ENCODE peak calls at places on chromosomes 4 and X, in nine cellular contexts. K is nephron progenitor cell, B is epithelial cell of esophagus, D is heart right ventricle, S is K562, Z is pancreas, F is IMR-90, X is coronary artery, A is lower leg skin. L is an unnamed sample.

GRCh38 chr4:15756361-15756861 is 21.7 kb upstream of the CD38 start:
- DNase-seq in K (no peak), B (peak), D (no peak), S (peak), Z (no peak), F (peak), X (no peak), A (no peak), L (no peak)

GRCh38 chr4:94680131-94680862 is 77.5 kb upstream of the BMPR1B start:
- DNase-seq in K (no peak), B (no peak), D (no peak), S (no peak), Z (no peak), F (no peak), X (no peak), A (no peak), L (no peak)

GRCh38 chr4:156294577-156294976 is 340.9 kb upstream of the CTSO start:
- DNase-seq in K (no peak), B (peak), D (no peak), S (no peak), Z (no peak), F (peak), X (no peak), A (no peak), L (no peak)

GRCh38 chr4:118351851-118352827 is 664 bp downstream of the PRSS12 start:
- DNase-seq in K (peak), B (peak), D (no peak), S (no peak), Z (peak), F (peak), X (no peak), A (peak), L (no peak)

GRCh38 chrX:22742174-22742573 is 257.6 kb upstream of the DDX53 start:
- DNase-seq in K (no peak), B (peak), D (no peak), S (no peak), Z (no peak), F (peak), X (no peak), A (no peak), L (no peak)

GRCh38 chrX:111837226-111837625 is 38.8 kb upstream of the TRPC5OS start:
- DNase-seq in K (no peak), B (no peak), D (no peak), S (no peak), Z (no peak), F (no peak), X (no peak), A (no peak), L (no peak)

GRCh38 chr4:81492596-81492995 is 20.9 kb upstream of the RASGEF1B start:
- DNase-seq in K (no peak), B (peak), D (no peak), S (no peak), Z (no peak), F (no peak), X (no peak), A (no peak), L (no peak)

GRCh38 chrX:17933856-17934255 is 72.8 kb upstream of the RAI2 start:
- DNase-seq in K (no peak), B (peak), D (no peak), S (no peak), Z (no peak), F (no peak), X (no peak), A (no peak), L (no peak)

GRCh38 chrX:97968376-97969104 is 1084.8 kb downstream of the RPA4 start:
- DNase-seq in K (no peak), B (no peak), D (no peak), S (no peak), Z (no peak), F (no peak), X (no peak), A (no peak), L (no peak)

GRCh38 chr4:144399927-144400326 is 246.0 kb upstream of the HHIP start:
- DNase-seq in K (no peak), B (peak), D (no peak), S (no peak), Z (no peak), F (peak), X (no peak), A (no peak), L (no peak)

GRCh38 chr4:130029442-130029841 is 933.5 kb downstream of the C4orf33 start:
- DNase-seq in K (no peak), B (no peak), D (no peak), S (no peak), Z (no peak), F (no peak), X (no peak), A (no peak), L (no peak)

GRCh38 chr4:147311956-147312355 is 168.9 kb upstream of the EDNRA start:
- DNase-seq in K (no peak), B (no peak), D (no peak), S (no peak), Z (no peak), F (no peak), X (no peak), A (no peak), L (no peak)

GRCh38 chrX:140815868-140816267 is 106.3 kb downstream of the LINC00632 start:
- DNase-seq in K (no peak), B (peak), D (no peak), S (no peak), Z (no peak), F (peak), X (no peak), A (no peak), L (no peak)

GRCh38 chr4:61380865-61381264 is 180.7 kb downstream of the ADGRL3 start:
- DNase-seq in K (no peak), B (no peak), D (no peak), S (no peak), Z (no peak), F (no peak), X (no peak), A (no peak), L (no peak)

GRCh38 chrX:79081895-79082512 is 62.5 kb upstream of the GPR174 start:
- DNase-seq in K (peak), B (peak), D (no peak), S (peak), Z (no peak), F (peak), X (no peak), A (no peak), L (no peak)

GRCh38 chr4:153204247-153205027 is at the start of gene TRIM2:
- DNase-seq in K (peak), B (peak), D (peak), S (peak), Z (peak), F (peak), X (no peak), A (peak), L (no peak)

GRCh38 chrX:39983715-39984114 is 114.0 kb downstream of the BCOR start:
- DNase-seq in K (no peak), B (peak), D (no peak), S (no peak), Z (no peak), F (peak), X (no peak), A (no peak), L (no peak)

GRCh38 chr4:67714955-67715354 is 14.0 kb upstream of the UBA6 start:
- DNase-seq in K (no peak), B (no peak), D (no peak), S (peak), Z (no peak), F (no peak), X (no peak), A (no peak), L (no peak)
- TF ChIP-seq CTCF in K (no peak), B (no peak), D (no peak), S (peak), Z (no peak), F (no peak), X (no peak), A (no peak), L (no peak)

DNA sequence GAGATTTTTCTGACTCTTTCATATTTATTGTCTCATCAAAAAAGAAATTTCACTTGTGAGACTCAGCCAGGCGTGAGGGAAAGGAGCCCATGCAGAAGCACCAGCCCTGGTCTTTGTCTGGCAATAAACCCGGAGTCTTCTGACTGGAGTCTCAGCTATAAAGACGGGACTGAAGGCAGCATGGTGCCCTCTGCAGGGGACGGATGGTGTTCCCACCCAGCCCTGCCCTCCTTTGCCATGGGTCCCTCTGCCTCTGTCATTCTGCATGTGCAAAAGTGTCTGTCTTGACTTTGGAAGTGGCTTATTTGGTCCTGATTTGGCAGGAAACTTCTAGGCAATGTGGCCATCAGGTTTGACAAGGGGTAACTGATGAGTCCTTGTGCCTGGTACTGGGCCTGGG is 14.3 kb downstream of the ZNF185 start:
- DNase-seq in K (no peak), B (no peak), D (no peak), S (peak), Z (no peak), F (no peak), X (no peak), A (no peak), L (no peak)
- TF ChIP-seq CTCF in K (no peak), B (no peak), D (peak), S (peak), Z (no peak), F (no peak), X (no peak), A (no peak), L (no peak)

GRCh38 chr4:10075158-10075863 is 41.3 kb downstream of the WDR1 start:
- DNase-seq in K (no peak), B (no peak), D (no peak), S (no peak), Z (no peak), F (no peak), X (peak), A (peak), L (no peak)

GRCh38 chr4:10075953-10076391 is 40.6 kb downstream of the WDR1 start:
- DNase-seq in K (no peak), B (no peak), D (no peak), S (no peak), Z (no peak), F (no peak), X (peak), A (peak), L (no peak)

GRCh38 chr4:10074076-10074766 is 42.4 kb downstream of the WDR1 start:
- DNase-seq in K (no peak), B (no peak), D (no peak), S (no peak), Z (no peak), F (no peak), X (no peak), A (peak), L (no peak)

GRCh38 chr4:10072420-10073017 is 44.1 kb downstream of the WDR1 start:
- DNase-seq in K (no peak), B (no peak), D (no peak), S (no peak), Z (no peak), F (no peak), X (no peak), A (peak), L (no peak)

DNA sequence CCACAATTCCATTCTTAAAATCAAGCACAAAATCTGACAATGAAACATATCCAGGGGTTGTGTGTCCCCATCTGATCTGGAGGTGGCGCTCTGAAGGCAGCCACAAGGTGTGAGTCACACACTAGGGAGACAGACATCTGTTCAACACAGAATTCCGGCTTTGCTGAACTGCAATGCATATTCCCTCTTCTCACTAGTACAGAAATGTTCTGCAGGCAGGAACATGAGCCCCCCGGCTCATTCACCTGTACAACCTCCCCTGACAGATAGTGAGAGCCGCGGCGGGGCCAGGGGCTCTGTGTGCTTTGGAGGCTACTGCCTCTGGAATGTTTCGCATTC is 41.9 kb downstream of the WDR1 start:
- DNase-seq in K (no peak), B (peak), D (no peak), S (peak), Z (no peak), F (peak), X (no peak), A (peak), L (no peak)
- TF ChIP-seq CTCF in K (peak), B (peak), D (peak), S (peak), Z (no peak), F (peak), X (no peak), A (no peak), L (peak)

GRCh38 chr4:134695433-134695832 is 493.8 kb upstream of the PABPC4L start:
- DNase-seq in K (no peak), B (no peak), D (no peak), S (no peak), Z (no peak), F (no peak), X (no peak), A (no peak), L (no peak)
- TF ChIP-seq CTCF in K (no peak), B (peak), D (no peak), S (no peak), Z (no peak), F (no peak), X (no peak), A (no peak), L (no peak)